ENCODE peak calls at places on chromosomes 11 and 22, in seven cellular contexts. One of them, this sample, is unnamed.

GRCh38 chr11:64035581-64035980 is at the start of gene FLRT1:
- DNase-seq in right cardiac atrium: no peak
- DNase-seq in heart left ventricle: no peak
- DNase-seq in PC-3: no peak
- DNase-seq in CD8-positive, alpha-beta memory T cell: no peak
- DNase-seq in body of pancreas: no peak
- DNase-seq in lung: no peak
- DNase-seq in this sample: no peak

GRCh38 chr11:61747389-61748285 is 4.8 kb upstream of the MYRF start:
- DNase-seq in right cardiac atrium: peak; percentile 94
- DNase-seq in heart left ventricle: peak; percentile 89
- DNase-seq in PC-3: peak; percentile 78
- DNase-seq in CD8-positive, alpha-beta memory T cell: peak; percentile 17
- DNase-seq in body of pancreas: peak; percentile 87
- DNase-seq in lung: peak; percentile 77
- DNase-seq in this sample: no peak

GRCh38 chr11:27873664-27874063 is 173.4 kb upstream of the BDNF start:
- DNase-seq in right cardiac atrium: no peak
- DNase-seq in heart left ventricle: no peak
- DNase-seq in PC-3: no peak
- DNase-seq in CD8-positive, alpha-beta memory T cell: no peak
- DNase-seq in body of pancreas: no peak
- DNase-seq in lung: no peak
- DNase-seq in this sample: no peak

GRCh38 chr11:80700386-80700785 is 1259.6 kb upstream of the TENM4 start:
- DNase-seq in right cardiac atrium: no peak
- DNase-seq in heart left ventricle: no peak
- DNase-seq in PC-3: peak; percentile 66
- DNase-seq in CD8-positive, alpha-beta memory T cell: no peak
- DNase-seq in body of pancreas: no peak
- DNase-seq in lung: no peak
- DNase-seq in this sample: no peak

GRCh38 chr11:100855466-100856067 is 168.5 kb downstream of the ARHGAP42 start:
- DNase-seq in right cardiac atrium: no peak
- DNase-seq in heart left ventricle: no peak
- DNase-seq in PC-3: peak; percentile 86
- DNase-seq in CD8-positive, alpha-beta memory T cell: no peak
- DNase-seq in body of pancreas: no peak
- DNase-seq in lung: no peak
- DNase-seq in this sample: no peak

GRCh38 chr11:10379433-10379832 is 74.6 kb downstream of the ADM start:
- DNase-seq in right cardiac atrium: no peak
- DNase-seq in heart left ventricle: no peak
- DNase-seq in PC-3: peak; percentile 57
- DNase-seq in CD8-positive, alpha-beta memory T cell: no peak
- DNase-seq in body of pancreas: no peak
- DNase-seq in lung: no peak
- DNase-seq in this sample: no peak

GRCh38 chr22:20530368-20531153 is 23.2 kb downstream of the MED15 start:
- DNase-seq in right cardiac atrium: no peak
- DNase-seq in heart left ventricle: peak; percentile 36
- DNase-seq in PC-3: peak; percentile 85
- DNase-seq in CD8-positive, alpha-beta memory T cell: no peak
- DNase-seq in body of pancreas: no peak
- DNase-seq in lung: no peak
- DNase-seq in this sample: no peak

GRCh38 chr11:69867076-69868002 is 48.1 kb upstream of the FGF3 start:
- DNase-seq in right cardiac atrium: peak; percentile 65
- DNase-seq in heart left ventricle: no peak
- DNase-seq in PC-3: peak; percentile 92
- DNase-seq in CD8-positive, alpha-beta memory T cell: no peak
- DNase-seq in body of pancreas: no peak
- DNase-seq in lung: no peak
- DNase-seq in this sample: no peak

GRCh38 chr11:31366795-31367194 is 2.7 kb downstream of the DCDC1 start:
- DNase-seq in right cardiac atrium: no peak
- DNase-seq in heart left ventricle: no peak
- DNase-seq in PC-3: no peak
- DNase-seq in CD8-positive, alpha-beta memory T cell: peak; percentile 29
- DNase-seq in body of pancreas: no peak
- DNase-seq in lung: no peak
- DNase-seq in this sample: peak; percentile 19

GRCh38 chr22:48742556-48743343 is 1084.9 kb downstream of the BRD1 start:
- DNase-seq in right cardiac atrium: peak; percentile 25
- DNase-seq in heart left ventricle: peak; percentile 41
- DNase-seq in PC-3: no peak
- DNase-seq in CD8-positive, alpha-beta memory T cell: no peak
- DNase-seq in body of pancreas: no peak
- DNase-seq in lung: no peak
- DNase-seq in this sample: no peak

GRCh38 chr22:46454910-46455269 is 82.5 kb downstream of the CELSR1 start:
- DNase-seq in right cardiac atrium: no peak
- DNase-seq in heart left ventricle: no peak
- DNase-seq in PC-3: peak; percentile 87
- DNase-seq in CD8-positive, alpha-beta memory T cell: no peak
- DNase-seq in body of pancreas: no peak
- DNase-seq in lung: no peak
- DNase-seq in this sample: no peak

GRCh38 chr22:42280140-42280539 is 9.7 kb upstream of the TCF20 start:
- DNase-seq in right cardiac atrium: no peak
- DNase-seq in heart left ventricle: no peak
- DNase-seq in PC-3: no peak
- DNase-seq in CD8-positive, alpha-beta memory T cell: no peak
- DNase-seq in body of pancreas: no peak
- DNase-seq in lung: no peak
- DNase-seq in this sample: no peak

GRCh38 chr11:72162891-72163492 is 27.5 kb downstream of the FOLR3 start:
- DNase-seq in right cardiac atrium: no peak
- DNase-seq in heart left ventricle: no peak
- DNase-seq in PC-3: no peak
- DNase-seq in CD8-positive, alpha-beta memory T cell: no peak
- DNase-seq in body of pancreas: no peak
- DNase-seq in lung: no peak
- DNase-seq in this sample: no peak

GRCh38 chr11:121716060-121716459 is 263.3 kb upstream of the SORL1-AS1 start:
- DNase-seq in right cardiac atrium: no peak
- DNase-seq in heart left ventricle: no peak
- DNase-seq in PC-3: no peak
- DNase-seq in CD8-positive, alpha-beta memory T cell: no peak
- DNase-seq in body of pancreas: no peak
- DNase-seq in lung: no peak
- DNase-seq in this sample: no peak

GRCh38 chr11:93330446-93330984 is at the start of gene DEUP1:
- DNase-seq in right cardiac atrium: peak; percentile 85
- DNase-seq in heart left ventricle: peak; percentile 70
- DNase-seq in PC-3: peak; percentile 22
- DNase-seq in CD8-positive, alpha-beta memory T cell: no peak
- DNase-seq in body of pancreas: peak; percentile 78
- DNase-seq in lung: peak; percentile 41
- DNase-seq in this sample: no peak

GRCh38 chr22:38796262-38796957 is 2.5 kb upstream of the DNAL4 start:
- DNase-seq in right cardiac atrium: no peak
- DNase-seq in heart left ventricle: no peak
- DNase-seq in PC-3: no peak
- DNase-seq in CD8-positive, alpha-beta memory T cell: no peak
- DNase-seq in body of pancreas: no peak
- DNase-seq in lung: no peak
- DNase-seq in this sample: no peak

GRCh38 chr11:121336279-121336947 is 43.8 kb downstream of the SC5D start:
- DNase-seq in right cardiac atrium: no peak
- DNase-seq in heart left ventricle: no peak
- DNase-seq in PC-3: no peak
- DNase-seq in CD8-positive, alpha-beta memory T cell: no peak
- DNase-seq in body of pancreas: no peak
- DNase-seq in lung: no peak
- DNase-seq in this sample: no peak

GRCh38 chr11:22869325-22869724 is 9.1 kb upstream of the CCDC179 start:
- DNase-seq in right cardiac atrium: no peak
- DNase-seq in heart left ventricle: no peak
- DNase-seq in PC-3: no peak
- DNase-seq in CD8-positive, alpha-beta memory T cell: no peak
- DNase-seq in body of pancreas: no peak
- DNase-seq in lung: no peak
- DNase-seq in this sample: no peak

GRCh38 chr11:93659841-93660240 is 1.6 kb upstream of the CEP295 start:
- DNase-seq in right cardiac atrium: no peak
- DNase-seq in heart left ventricle: no peak
- DNase-seq in PC-3: no peak
- DNase-seq in CD8-positive, alpha-beta memory T cell: no peak
- DNase-seq in body of pancreas: no peak
- DNase-seq in lung: no peak
- DNase-seq in this sample: no peak

GRCh38 chr11:823441-824291 is 4.1 kb upstream of the CRACR2B start:
- DNase-seq in right cardiac atrium: no peak
- DNase-seq in heart left ventricle: no peak
- DNase-seq in PC-3: no peak
- DNase-seq in CD8-positive, alpha-beta memory T cell: no peak
- DNase-seq in body of pancreas: no peak
- DNase-seq in lung: no peak
- DNase-seq in this sample: no peak

GRCh38 chr22:31339148-31339832 is 6.9 kb downstream of the PATZ1 start:
- DNase-seq in right cardiac atrium: no peak
- DNase-seq in heart left ventricle: no peak
- DNase-seq in PC-3: no peak
- DNase-seq in CD8-positive, alpha-beta memory T cell: no peak
- DNase-seq in body of pancreas: no peak
- DNase-seq in lung: no peak
- DNase-seq in this sample: no peak

GRCh38 chr22:47154621-47155081 is 392.2 kb downstream of the TBC1D22A start:
- DNase-seq in right cardiac atrium: peak; percentile 87
- DNase-seq in heart left ventricle: peak; percentile 73
- DNase-seq in PC-3: peak; percentile 72
- DNase-seq in CD8-positive, alpha-beta memory T cell: no peak
- DNase-seq in body of pancreas: peak; percentile 87
- DNase-seq in lung: no peak
- DNase-seq in this sample: no peak

GRCh38 chr22:28444659-28445058 is 235.0 kb downstream of the TTC28 start:
- DNase-seq in right cardiac atrium: no peak
- DNase-seq in heart left ventricle: no peak
- DNase-seq in PC-3: no peak
- DNase-seq in CD8-positive, alpha-beta memory T cell: no peak
- DNase-seq in body of pancreas: no peak
- DNase-seq in lung: no peak
- DNase-seq in this sample: no peak
- H3K27ac ChIP-seq in right cardiac atrium: no peak overlapping the region
- H3K27ac ChIP-seq in heart left ventricle: no peak overlapping the region
- H3K27ac ChIP-seq in PC-3: no peak overlapping the region
- H3K27ac ChIP-seq in CD8-positive, alpha-beta memory T cell: no peak overlapping the region
- H3K27ac ChIP-seq in body of pancreas: no peak overlapping the region
- H3K27ac ChIP-seq in lung: no peak overlapping the region
- H3K27ac ChIP-seq in this sample: no peak overlapping the region

DNA sequence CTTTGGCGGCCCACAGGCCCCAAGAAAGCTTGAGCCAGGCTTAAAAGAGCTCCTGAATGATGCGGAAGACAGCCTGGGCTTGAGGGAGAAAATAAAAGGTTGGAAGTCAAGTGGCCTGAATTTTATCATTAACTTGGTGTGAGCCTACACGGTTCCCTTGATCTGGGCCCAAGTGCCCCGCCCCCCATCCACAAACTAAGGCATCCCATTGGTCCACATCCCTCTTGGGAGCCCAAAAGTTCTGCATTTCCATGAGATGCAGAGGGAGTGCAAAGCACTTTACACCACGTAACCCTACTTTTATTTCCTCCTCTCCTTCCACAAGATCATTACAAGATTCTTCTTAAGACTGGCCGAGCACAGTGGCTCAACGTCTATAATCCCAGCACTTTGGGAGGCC is 22.2 kb downstream of the LARGE1 start:
- DNase-seq in right cardiac atrium: no peak
- DNase-seq in heart left ventricle: no peak
- DNase-seq in PC-3: no peak
- DNase-seq in CD8-positive, alpha-beta memory T cell: no peak
- DNase-seq in body of pancreas: no peak
- DNase-seq in lung: no peak
- DNase-seq in this sample: no peak
- H3K4me1 ChIP-seq in right cardiac atrium: peaks cover 13% of the 10 kb centered on the region
- H3K4me1 ChIP-seq in heart left ventricle: no peaks in the 10 kb centered on the region
- H3K4me1 ChIP-seq in PC-3: no peaks in the 10 kb centered on the region
- H3K4me1 ChIP-seq in CD8-positive, alpha-beta memory T cell: no peaks in the 10 kb centered on the region
- H3K4me1 ChIP-seq in body of pancreas: peaks cover 17% of the 10 kb centered on the region
- H3K4me1 ChIP-seq in lung: peaks cover 52% of the 10 kb centered on the region
- H3K4me1 ChIP-seq in this sample: no peaks in the 10 kb centered on the region

DNA sequence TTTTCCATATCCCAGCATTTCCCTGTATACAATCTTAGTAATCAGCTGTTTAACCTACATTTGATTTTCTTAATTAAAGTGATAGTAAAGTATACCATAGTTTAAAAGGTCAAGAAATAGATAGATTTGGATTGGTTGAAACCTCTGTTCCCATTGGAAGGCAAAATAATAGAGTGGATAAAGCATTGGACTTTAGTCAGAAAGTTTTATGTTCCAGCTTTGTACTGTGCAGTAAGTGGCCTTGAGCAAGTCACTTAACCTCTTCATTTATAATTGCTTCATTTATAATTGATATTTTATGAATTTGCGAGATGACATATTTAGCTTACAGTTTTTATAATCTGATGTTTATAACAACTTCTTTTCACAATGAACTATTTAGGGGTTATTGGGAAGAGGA is 3.6 kb downstream of the ZFP91 start:
- DNase-seq in right cardiac atrium: no peak
- DNase-seq in heart left ventricle: no peak
- DNase-seq in PC-3: no peak
- DNase-seq in CD8-positive, alpha-beta memory T cell: no peak
- DNase-seq in body of pancreas: no peak
- DNase-seq in lung: no peak
- DNase-seq in this sample: no peak
- H3K27ac ChIP-seq in right cardiac atrium: no peak overlapping the region
- H3K27ac ChIP-seq in heart left ventricle: no peak overlapping the region
- H3K27ac ChIP-seq in PC-3: no peak overlapping the region
- H3K27ac ChIP-seq in CD8-positive, alpha-beta memory T cell: no peak overlapping the region
- H3K27ac ChIP-seq in body of pancreas: no peak overlapping the region
- H3K27ac ChIP-seq in lung: no peak overlapping the region
- H3K27ac ChIP-seq in this sample: no peak overlapping the region

GRCh38 chr11:110290591-110291334 is 5.7 kb downstream of the RDX start:
- DNase-seq in right cardiac atrium: no peak
- DNase-seq in heart left ventricle: no peak
- DNase-seq in PC-3: no peak
- DNase-seq in CD8-positive, alpha-beta memory T cell: no peak
- DNase-seq in body of pancreas: no peak
- DNase-seq in lung: no peak
- DNase-seq in this sample: no peak
- H3K4me1 ChIP-seq in right cardiac atrium: peaks cover 6% of the 10 kb centered on the region
- H3K4me1 ChIP-seq in heart left ventricle: peaks cover 54% of the 10 kb centered on the region
- H3K4me1 ChIP-seq in PC-3: peaks cover 25% of the 10 kb centered on the region
- H3K4me1 ChIP-seq in CD8-positive, alpha-beta memory T cell: peaks cover 14% of the 10 kb centered on the region
- H3K4me1 ChIP-seq in body of pancreas: peaks cover 66% of the 10 kb centered on the region
- H3K4me1 ChIP-seq in lung: peaks cover 18% of the 10 kb centered on the region
- H3K4me1 ChIP-seq in this sample: no peaks in the 10 kb centered on the region

DNA sequence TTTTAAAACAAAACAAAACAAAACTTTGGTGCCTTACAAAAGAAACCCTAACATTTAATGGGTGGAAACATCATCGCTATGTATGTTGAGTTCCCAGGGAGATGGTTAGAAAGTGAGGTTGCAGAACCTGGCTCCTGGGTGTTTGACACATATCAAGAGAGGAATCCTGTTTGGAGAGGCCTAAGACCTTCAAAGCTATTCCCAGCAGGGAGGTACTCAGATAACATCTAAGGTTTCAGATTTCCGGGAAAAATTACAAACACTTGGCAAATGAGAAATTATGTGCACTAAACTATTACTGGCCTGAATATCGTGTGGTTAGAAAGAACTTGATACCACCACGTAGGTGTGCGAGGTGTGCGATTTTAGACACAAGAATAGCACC is 18.5 kb downstream of the TRIM5 start:
- DNase-seq in right cardiac atrium: no peak
- DNase-seq in heart left ventricle: no peak
- DNase-seq in PC-3: no peak
- DNase-seq in CD8-positive, alpha-beta memory T cell: no peak
- DNase-seq in body of pancreas: no peak
- DNase-seq in lung: no peak
- DNase-seq in this sample: no peak
- H3K27ac ChIP-seq in right cardiac atrium: no peak overlapping the region
- H3K27ac ChIP-seq in heart left ventricle: no peak overlapping the region
- H3K27ac ChIP-seq in PC-3: no peak overlapping the region
- H3K27ac ChIP-seq in CD8-positive, alpha-beta memory T cell: no peak overlapping the region
- H3K27ac ChIP-seq in body of pancreas: no peak overlapping the region
- H3K27ac ChIP-seq in lung: no peak overlapping the region
- H3K27ac ChIP-seq in this sample: no peak overlapping the region

This sample was measured in naive thymus-derived CD4-positive, alpha-beta T cell.